ENCODE peak calls at places on chromosome 19, in five cellular contexts. N is AG10803, T is bronchial epithelial cell, R is uterus, X is fibroblast of pulmonary artery. E is an unnamed sample.

GRCh38 chr19:34365463-34366401 is 736 bp downstream of the GPI start:
- DNase-seq in N (peak), X (peak), T (peak), R (peak), E (no peak)

GRCh38 chr19:19600793-19601346 is 17.6 kb downstream of the PBX4 start:
- DNase-seq in N (no peak), R (no peak), T (no peak), X (no peak), E (no peak)

GRCh38 chr19:19873381-19873780 is 7.7 kb downstream of the ZNF253 start:
- DNase-seq in X (no peak), R (no peak), T (peak), N (no peak), E (no peak)

GRCh38 chr19:21947775-21948174 is 63.0 kb downstream of the ZNF208 start:
- DNase-seq in N (no peak), X (peak), T (no peak), R (no peak), E (no peak)

GRCh38 chr19:38277969-38278680 is 13.8 kb downstream of the SPINT2 start:
- DNase-seq in R (peak), T (no peak), X (peak), N (peak), E (no peak)

GRCh38 chr19:32208060-32208459 is 137.3 kb upstream of the ZNF507 start:
- DNase-seq in X (no peak), T (no peak), R (no peak), N (no peak), E (no peak)

GRCh38 chr19:2337329-2337707 is 8.8 kb downstream of the SPPL2B start:
- DNase-seq in X (peak), N (no peak), T (no peak), R (peak), E (peak)

GRCh38 chr19:1082165-1082927 is 12.8 kb downstream of the POLR2E start:
- DNase-seq in T (peak), X (no peak), N (no peak), R (no peak), E (no peak)

GRCh38 chr19:39411832-39412099 is 703 bp upstream of the PLEKHG2 start:
- DNase-seq in R (peak), X (peak), T (peak), N (peak), E (peak)

GRCh38 chr19:33235269-33235995 is 9.8 kb upstream of the SLC7A10 start:
- DNase-seq in X (peak), T (peak), R (peak), N (peak), E (peak)

GRCh38 chr19:41929536-41930071 is 1.4 kb upstream of the ERFL start:
- DNase-seq in X (no peak), N (no peak), R (no peak), T (no peak), E (no peak)

GRCh38 chr19:46299004-46299509 is 2.2 kb downstream of the HIF3A start:
- DNase-seq in R (peak), T (peak), N (peak), X (peak), E (peak)

GRCh38 chr19:44151491-44151890 is 10.1 kb downstream of the ZNF234 start:
- DNase-seq in T (no peak), X (no peak), N (no peak), R (no peak), E (no peak)

GRCh38 chr19:45492627-45493470 is 4.0 kb downstream of the RTN2 start:
- DNase-seq in T (no peak), R (no peak), N (peak), X (peak), E (no peak)

GRCh38 chr19:29687244-29687896 is 22.1 kb downstream of the PLEKHF1 start:
- DNase-seq in T (peak), X (peak), N (peak), R (peak), E (peak)

GRCh38 chr19:52231154-52231565 is 38.2 kb upstream of the ZNF766 start:
- DNase-seq in R (no peak), N (no peak), T (peak), X (peak), E (no peak)

GRCh38 chr19:2154587-2155075 is 3.3 kb upstream of the AP3D1 start:
- DNase-seq in T (peak), X (no peak), R (no peak), N (no peak), E (no peak)

GRCh38 chr19:50413531-50413930 is 5.2 kb upstream of the SPIB start:
- DNase-seq in R (no peak), X (no peak), T (no peak), N (no peak), E (no peak)

GRCh38 chr19:50416034-50416814 is 2.5 kb upstream of the SPIB start:
- DNase-seq in R (no peak), T (no peak), X (no peak), N (no peak), E (no peak)

GRCh38 chr19:50416815-50417137 is 2.0 kb upstream of the SPIB start:
- DNase-seq in X (no peak), N (no peak), T (no peak), R (no peak), E (no peak)

GRCh38 chr19:50415661-50416033 is 3.1 kb upstream of the SPIB start:
- DNase-seq in T (no peak), X (no peak), N (no peak), R (no peak), E (no peak)

DNA sequence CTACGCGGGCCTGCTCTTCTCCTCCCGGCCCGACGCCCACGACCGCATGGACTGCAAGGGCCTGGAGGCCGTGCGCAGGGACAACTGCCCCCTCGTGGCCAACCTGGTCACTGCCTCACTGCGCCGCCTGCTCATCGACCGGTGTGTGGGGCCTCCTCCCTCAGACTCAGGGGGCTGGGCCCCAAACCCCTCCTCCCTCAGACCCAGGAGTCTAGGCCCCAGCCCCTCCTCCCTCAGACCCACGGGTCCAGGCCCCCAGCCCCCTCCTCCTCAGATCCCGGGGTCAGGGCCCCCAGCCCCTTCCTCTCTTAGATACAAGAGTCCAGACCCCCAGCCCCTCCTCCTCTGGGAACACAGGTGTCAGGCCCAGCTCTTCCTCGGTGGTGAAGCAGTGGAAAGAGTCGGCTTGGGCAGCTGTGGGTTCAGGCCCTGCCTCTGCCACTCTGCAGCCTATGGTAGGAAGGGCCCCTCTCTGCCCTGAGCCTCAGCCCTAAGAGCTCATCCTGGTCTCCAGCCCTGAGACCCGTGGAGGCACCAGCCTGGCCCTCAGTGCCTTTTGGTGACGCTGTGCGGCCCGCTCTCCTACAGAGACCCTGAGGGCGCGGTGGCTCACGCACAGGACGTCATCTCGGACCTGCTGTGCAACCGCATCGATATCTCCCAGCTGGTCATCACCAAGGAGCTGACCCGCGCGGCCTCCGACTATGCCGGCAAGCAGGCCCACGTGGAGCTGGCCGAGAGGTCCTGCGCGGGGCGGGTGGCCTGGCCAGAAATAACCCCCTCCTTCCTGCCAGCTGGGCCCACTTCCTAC is 3.7 kb upstream of the SPIB start:
- DNase-seq in X (peak), N (peak), T (peak), R (peak), E (peak)
- TF ChIP-seq CTCF in X (peak), N (peak), T (peak), R (peak), E (peak)

GRCh38 chr19:49064768-49065611 is at the start of gene NTF4:
- DNase-seq in X (peak), T (peak), R (no peak), N (no peak), E (no peak)
- H3K4me3 ChIP-seq in X (no peak), T (peak), R (no peak), N (peak), E (peak)

DNA sequence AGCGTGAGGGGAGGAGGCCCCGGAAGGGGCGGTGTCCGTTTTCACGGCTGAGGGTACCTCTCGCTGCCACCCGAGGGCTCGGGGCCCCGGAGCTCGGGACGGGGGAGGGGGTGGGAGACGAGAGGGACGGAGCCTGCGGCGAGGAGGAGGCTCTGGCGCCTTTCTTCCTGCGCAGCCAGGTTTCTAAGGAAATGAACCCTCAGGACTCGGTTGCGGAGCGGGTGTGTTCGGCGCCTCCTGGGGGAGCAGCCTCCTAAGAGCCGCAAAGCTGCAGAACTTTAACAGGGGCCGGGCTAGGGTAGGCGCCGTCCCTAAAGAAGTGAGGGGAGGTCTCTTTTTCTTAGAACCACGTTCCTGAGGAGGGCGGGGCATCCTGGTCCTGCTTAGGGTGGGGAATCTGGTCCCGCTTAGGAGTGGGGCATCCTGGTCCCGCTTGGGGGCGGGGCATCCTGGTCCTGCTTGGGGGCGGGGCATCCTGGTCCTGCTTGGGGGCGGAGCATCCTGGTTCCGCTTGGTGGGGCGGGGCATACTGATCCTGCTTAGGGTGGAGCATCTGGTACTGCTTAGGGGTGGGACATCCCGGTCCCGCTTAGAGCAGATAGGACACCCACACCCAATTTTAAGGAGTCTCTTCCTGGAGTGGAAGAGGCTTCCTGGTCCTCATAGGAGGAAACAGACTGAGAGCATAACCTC is 6.2 kb downstream of the SYT5 start:
- DNase-seq in T (peak), X (peak), R (peak), N (peak), E (no peak)
- TF ChIP-seq CTCF in T (no peak), X (peak), R (no peak), N (peak), E (no peak)

GRCh38 chr19:5138606-5139594 is 170.0 kb downstream of the KDM4B start:
- DNase-seq in R (no peak), T (peak), X (peak), N (peak), E (peak)

GRCh38 chr19:5137114-5137513 is 168.2 kb downstream of the KDM4B start:
- DNase-seq in N (no peak), R (no peak), T (no peak), X (no peak), E (no peak)

GRCh38 chr19:5134683-5135082 is 165.8 kb downstream of the KDM4B start:
- DNase-seq in N (no peak), R (no peak), T (no peak), X (no peak), E (no peak)

GRCh38 chr19:5136060-5136855 is 167.3 kb downstream of the KDM4B start:
- DNase-seq in T (no peak), R (no peak), X (no peak), N (no peak), E (no peak)

GRCh38 chr19:5137571-5138124 is 168.7 kb downstream of the KDM4B start:
- DNase-seq in X (no peak), N (no peak), T (no peak), R (no peak), E (no peak)
- H3K4me3 ChIP-seq in X (no peak), N (no peak), T (no peak), R (no peak), E (no peak)

DNA sequence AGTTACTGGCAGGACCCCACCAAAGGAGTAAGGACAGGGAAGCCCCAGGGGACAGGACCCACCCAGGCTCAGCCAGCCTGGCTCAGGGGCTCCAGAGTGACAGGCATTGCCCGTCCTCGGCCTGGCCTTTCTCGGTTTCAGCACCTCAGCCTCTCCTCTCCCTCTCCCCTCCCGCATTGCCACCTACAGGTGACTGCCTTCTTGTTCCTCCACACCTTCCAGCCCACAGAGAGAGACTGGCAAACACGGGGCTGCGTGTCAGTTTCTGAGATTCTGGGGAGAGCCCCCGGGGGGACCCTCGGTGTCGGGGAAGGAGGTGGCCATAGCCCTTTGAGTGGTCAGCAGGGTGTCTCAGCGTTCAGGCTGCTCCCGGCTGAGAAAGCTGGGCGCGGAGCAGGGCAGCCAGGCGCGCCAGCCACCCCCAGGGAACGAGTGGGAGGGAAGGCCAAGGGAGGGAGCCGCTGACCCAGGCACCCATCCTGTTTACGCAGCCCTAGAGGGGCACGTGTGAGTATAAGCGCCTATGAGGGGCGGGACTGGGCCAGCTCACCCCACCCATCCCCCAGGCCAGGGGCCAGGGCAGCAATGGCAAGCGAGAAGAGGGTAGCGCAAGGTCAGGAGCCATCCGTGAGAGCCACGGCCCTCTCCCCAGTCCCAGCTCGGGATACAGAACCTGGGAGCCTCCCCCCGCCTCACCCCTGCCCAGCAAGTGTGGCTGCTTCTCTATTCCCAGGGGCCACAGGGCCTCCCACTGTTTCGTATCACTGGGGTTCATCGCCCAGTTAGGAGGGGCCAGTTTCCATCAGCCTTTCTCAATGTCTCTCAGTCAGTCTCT is 743 bp upstream of the DMKN start:
- DNase-seq in N (peak), T (peak), X (peak), R (no peak), E (no peak)
- TF ChIP-seq CTCF in N (no peak), T (peak), X (no peak), R (no peak), E (no peak)

DNA sequence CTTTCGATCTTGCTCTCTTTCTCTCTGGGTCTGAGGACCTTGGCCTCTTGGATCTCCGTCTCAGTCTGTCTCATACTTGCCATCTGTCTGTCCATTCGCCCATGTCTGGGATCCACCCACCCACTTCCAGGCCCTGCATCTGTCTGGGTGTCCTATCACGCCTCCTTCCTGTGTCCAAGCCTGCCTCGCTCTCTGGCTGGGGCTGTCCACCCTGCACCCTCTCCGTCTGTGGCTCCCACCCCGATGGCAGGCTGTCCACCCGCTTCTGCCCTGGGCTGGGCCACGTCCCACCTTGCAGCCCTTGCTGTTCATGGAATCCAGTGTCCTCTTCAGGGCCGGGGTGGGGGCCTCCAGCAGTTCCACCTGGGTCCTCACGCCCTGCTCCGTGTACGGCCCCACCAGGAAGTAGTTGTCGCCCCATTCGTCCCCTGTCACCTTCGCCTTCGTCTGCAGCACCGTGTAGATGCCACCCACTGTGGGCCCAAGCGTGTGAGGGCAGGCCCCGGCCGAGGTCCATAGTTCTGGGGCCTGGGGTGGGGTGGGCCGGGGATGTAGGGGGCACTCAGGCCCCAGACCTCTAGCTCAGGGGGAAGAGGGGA is 2.0 kb downstream of the GYS1 start:
- DNase-seq in T (no peak), N (no peak), R (no peak), X (no peak), E (no peak)
- H3K4me3 ChIP-seq in T (no peak), N (peak), R (no peak), X (peak), E (no peak)

DNA sequence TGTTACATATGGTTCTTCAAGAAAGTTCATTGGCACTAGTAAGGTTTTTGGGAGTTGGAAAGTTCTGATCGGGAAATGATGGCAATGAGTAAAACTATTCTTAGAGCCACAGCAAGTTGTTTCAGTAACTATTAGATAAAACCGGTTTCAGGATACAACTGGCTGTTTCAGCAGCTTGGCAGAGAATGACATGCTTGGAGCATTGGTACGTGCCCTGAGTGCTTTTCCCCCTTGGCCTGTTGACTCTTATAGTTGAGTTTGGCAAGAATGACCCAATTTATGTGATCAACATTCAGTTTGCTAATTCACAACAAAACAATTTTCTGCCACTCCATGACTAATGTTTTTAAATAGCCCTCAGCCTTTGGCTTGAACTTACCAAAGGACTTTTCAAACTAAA is 10.8 kb upstream of the ZNF491 start:
- DNase-seq in N (no peak), X (no peak), R (no peak), T (no peak), E (no peak)
- TF ChIP-seq CTCF in N (no peak), X (no peak), R (no peak), T (no peak), E (no peak)

GRCh38 chr19:6239401-6239844 is 40.4 kb downstream of the MLLT1 start:
- DNase-seq in T (peak), X (peak), R (no peak), N (peak), E (no peak)

GRCh38 chr19:6242677-6243076 is 37.1 kb downstream of the MLLT1 start:
- DNase-seq in N (no peak), T (no peak), X (no peak), R (no peak), E (no peak)

GRCh38 chr19:6241056-6241455 is 38.7 kb downstream of the MLLT1 start:
- DNase-seq in T (no peak), X (no peak), R (no peak), N (no peak), E (no peak)

GRCh38 chr19:6239871-6240676 is 39.7 kb downstream of the MLLT1 start:
- DNase-seq in X (no peak), R (no peak), T (no peak), N (no peak), E (no peak)

DNA sequence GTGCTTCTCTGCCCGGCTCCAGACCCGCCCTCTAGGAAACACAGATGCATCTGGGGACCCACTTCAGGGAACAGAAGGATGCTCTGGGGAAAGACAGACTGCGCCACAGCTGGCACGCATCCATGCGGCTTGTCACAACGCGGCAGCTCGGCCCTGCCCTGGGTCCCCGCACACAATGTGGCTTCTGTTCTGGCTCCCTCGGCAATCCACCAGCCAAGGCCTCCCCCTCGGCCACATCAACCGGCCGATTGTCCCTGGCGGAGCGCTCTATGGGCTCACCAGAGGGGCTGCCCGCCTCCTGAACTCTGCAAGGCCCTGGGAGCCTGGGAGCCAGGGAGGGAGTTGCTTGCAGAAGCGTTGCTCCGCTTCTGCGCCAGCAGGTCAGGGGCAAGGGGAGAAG is 38.1 kb downstream of the MLLT1 start:
- DNase-seq in X (no peak), R (no peak), T (no peak), N (no peak), E (no peak)
- H3K4me3 ChIP-seq in X (no peak), R (no peak), T (no peak), N (no peak), E (no peak)

E was measured in astrocyte of the cerebellum.